ENCODE peak calls at places on chromosomes 11 and 22, in six cellular contexts. U is GM12892, H is H1, I is K562, J is SK-N-SH, C is HepG2. V is an unnamed sample.

GRCh38 chr11:134658481-134659080 is 246.5 kb upstream of the B3GAT1 start:
- DNase-seq in U (no peak), H (no peak), I (no peak), J (no peak), C (no peak), V (no peak)

GRCh38 chr22:29011868-29012428 is 49.7 kb downstream of the C22orf31 start:
- DNase-seq in U (no peak), H (no peak), I (no peak), J (no peak), C (no peak), V (no peak)

GRCh38 chr22:30841264-30841663 is 127.3 kb downstream of the MORC2 start:
- DNase-seq in U (no peak), H (no peak), I (no peak), J (no peak), C (no peak), V (no peak)

GRCh38 chr11:107928046-107928766 is at the start of gene RAB39A:
- DNase-seq in U (peak), H (peak), I (peak), J (peak), C (peak), V (peak)

GRCh38 chr11:62054484-62055121 is 69.2 kb upstream of the INCENP start:
- DNase-seq in U (no peak), H (no peak), I (peak), J (no peak), C (peak), V (no peak)

GRCh38 chr11:64971421-64972233 is at the start of gene MAJIN:
- DNase-seq in U (no peak), H (peak), I (peak), J (no peak), C (no peak), V (peak)

GRCh38 chr11:118870396-118871343 is 13.0 kb upstream of the CXCR5 start:
- DNase-seq in U (no peak), H (no peak), I (no peak), J (peak), C (peak), V (no peak)

GRCh38 chr11:108906329-108906728 is 241.5 kb downstream of the DDX10 start:
- DNase-seq in U (no peak), H (no peak), I (no peak), J (peak), C (peak), V (no peak)

GRCh38 chr11:45093761-45094455 is 52.5 kb upstream of the PRDM11 start:
- DNase-seq in U (no peak), H (no peak), I (no peak), J (no peak), C (no peak), V (no peak)

GRCh38 chr11:95684170-95684569 is 105.4 kb downstream of the FAM76B start:
- DNase-seq in U (no peak), H (no peak), I (no peak), J (no peak), C (no peak), V (no peak)

GRCh38 chr22:31155425-31155824 is 4.6 kb upstream of the RNF185 start:
- DNase-seq in U (no peak), H (no peak), I (no peak), J (no peak), C (no peak), V (no peak)

GRCh38 chr11:12390687-12391110 is 13.3 kb downstream of the PARVA start:
- DNase-seq in U (no peak), H (no peak), I (no peak), J (no peak), C (no peak), V (no peak)

GRCh38 chr11:119509969-119510401 is 87.0 kb upstream of the THY1 start:
- DNase-seq in U (peak), H (no peak), I (no peak), J (no peak), C (no peak), V (peak)

GRCh38 chr11:126328444-126328843 is 24.6 kb downstream of the DCPS start:
- DNase-seq in U (no peak), H (no peak), I (no peak), J (no peak), C (no peak), V (no peak)

GRCh38 chr11:62804310-62805043 is 763 bp downstream of the NXF1 start:
- DNase-seq in U (no peak), H (no peak), I (no peak), J (no peak), C (no peak), V (no peak)

GRCh38 chr22:48500481-48501230 is 1327.0 kb downstream of the BRD1 start:
- DNase-seq in U (no peak), H (no peak), I (no peak), J (no peak), C (no peak), V (no peak)

GRCh38 chr11:103729653-103730052 is 306.8 kb upstream of the DDI1 start:
- DNase-seq in U (no peak), H (no peak), I (no peak), J (no peak), C (no peak), V (no peak)

GRCh38 chr22:41830174-41830573 is 2.7 kb upstream of the SREBF2 start:
- DNase-seq in U (no peak), H (no peak), I (no peak), J (no peak), C (no peak), V (no peak)

GRCh38 chr22:41832553-41833368 is at the start of gene SREBF2:
- DNase-seq in U (peak), H (peak), I (peak), J (peak), C (peak), V (peak)

GRCh38 chr22:41831828-41832552 is 915 bp upstream of the SREBF2 start:
- DNase-seq in U (no peak), H (no peak), I (no peak), J (no peak), C (no peak), V (no peak)

GRCh38 chr22:41833369-41834004 is 582 bp downstream of the SREBF2 start:
- DNase-seq in U (peak), H (no peak), I (peak), J (peak), C (no peak), V (peak)

GRCh38 chr22:41831383-41831782 is 1.5 kb upstream of the SREBF2 start:
- DNase-seq in U (no peak), H (no peak), I (no peak), J (no peak), C (no peak), V (no peak)
- TF ChIP-seq TAF1 in U (no peak), H (no peak), I (no peak), J (no peak), C (no peak), V (no peak)

GRCh38 chr11:97683733-97684132 is 1293.9 kb downstream of the JRKL start:
- DNase-seq in U (no peak), H (peak), I (peak), J (no peak), C (peak), V (no peak)
- TF ChIP-seq TAF1 in U (no peak), H (no peak), I (no peak), J (no peak), C (no peak), V (no peak)

DNA sequence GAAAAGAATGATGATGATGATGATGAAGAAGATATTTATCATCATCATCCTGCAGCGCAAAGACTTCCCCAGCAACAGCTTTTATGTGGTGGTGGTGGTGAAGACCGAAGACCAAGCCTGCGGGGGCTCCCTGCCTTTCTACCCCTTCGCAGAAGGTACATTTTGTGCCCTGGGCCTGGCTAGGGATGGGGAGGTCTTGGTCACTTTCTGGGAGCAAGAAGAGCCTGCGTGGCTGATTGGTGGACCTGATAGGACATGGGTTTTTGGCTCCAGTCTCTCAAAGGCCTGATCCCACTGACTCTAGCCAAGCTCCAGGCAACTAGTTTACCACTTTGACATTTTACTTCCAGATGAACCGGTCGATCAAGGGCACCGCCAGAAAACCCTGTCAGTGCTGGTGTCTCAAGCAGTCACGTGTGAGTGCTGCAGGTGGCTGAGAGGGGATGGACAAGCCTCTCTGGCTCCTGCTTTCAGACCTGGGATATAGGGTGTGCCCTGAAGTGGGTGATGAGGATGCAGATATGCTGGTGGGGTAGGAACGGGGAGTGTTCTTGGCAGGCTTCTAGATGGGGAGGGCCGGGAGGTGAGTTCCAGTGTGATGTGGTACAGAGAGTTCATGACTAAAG is 5.3 kb downstream of the SIDT2 start:
- DNase-seq in U (no peak), H (no peak), I (no peak), J (no peak), C (no peak), V (no peak)
- TF ChIP-seq TAF1 in U (no peak), H (no peak), I (no peak), J (no peak), C (no peak), V (no peak)

DNA sequence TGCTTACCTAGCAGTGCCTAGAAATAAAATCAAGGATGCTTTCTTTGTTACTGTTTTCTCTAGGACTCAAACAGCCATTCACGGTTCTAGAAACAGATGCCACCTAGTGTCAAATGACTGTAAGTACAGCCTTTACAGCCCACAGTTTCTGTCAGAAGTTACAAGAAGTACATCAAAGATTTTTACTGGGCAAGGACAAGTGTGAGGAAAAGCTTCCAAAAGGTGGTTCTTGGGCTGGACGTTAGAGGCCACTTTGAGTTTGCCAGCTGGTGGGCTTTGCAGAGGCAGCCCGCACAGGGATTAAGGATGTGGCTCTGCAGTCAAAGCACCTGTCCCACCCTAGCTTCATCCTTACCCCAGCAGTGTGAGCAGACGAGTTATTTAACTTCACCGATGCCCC is 6.9 kb downstream of the KMT5B start:
- DNase-seq in U (no peak), H (no peak), I (peak), J (peak), C (peak), V (no peak)
- TF ChIP-seq TAF1 in U (no peak), H (no peak), I (no peak), J (no peak), C (no peak), V (no peak)

GRCh38 chr11:115580416-115580815 is 76.2 kb upstream of the CADM1 start:
- DNase-seq in U (no peak), H (no peak), I (no peak), J (no peak), C (no peak), V (no peak)
- TF ChIP-seq TAF1 in U (no peak), H (no peak), I (no peak), J (no peak), C (no peak), V (no peak)

GRCh38 chr22:38104084-38104483 is 6.4 kb downstream of the BAIAP2L2 start:
- DNase-seq in U (no peak), H (no peak), I (peak), J (no peak), C (no peak), V (no peak)
- TF ChIP-seq TAF1 in U (no peak), H (no peak), I (no peak), J (no peak), C (no peak), V (no peak)

GRCh38 chr11:63905179-63905578 is 11.8 kb downstream of the RCOR2 start:
- DNase-seq in U (no peak), H (no peak), I (no peak), J (no peak), C (no peak), V (no peak)

GRCh38 chr11:63907808-63908530 is 9.0 kb downstream of the RCOR2 start:
- DNase-seq in U (no peak), H (no peak), I (peak), J (no peak), C (no peak), V (no peak)

GRCh38 chr11:63907063-63907462 is 9.9 kb downstream of the RCOR2 start:
- DNase-seq in U (no peak), H (no peak), I (peak), J (peak), C (no peak), V (no peak)

GRCh38 chr11:63906087-63906486 is 10.9 kb downstream of the RCOR2 start:
- DNase-seq in U (no peak), H (no peak), I (no peak), J (no peak), C (no peak), V (no peak)

DNA sequence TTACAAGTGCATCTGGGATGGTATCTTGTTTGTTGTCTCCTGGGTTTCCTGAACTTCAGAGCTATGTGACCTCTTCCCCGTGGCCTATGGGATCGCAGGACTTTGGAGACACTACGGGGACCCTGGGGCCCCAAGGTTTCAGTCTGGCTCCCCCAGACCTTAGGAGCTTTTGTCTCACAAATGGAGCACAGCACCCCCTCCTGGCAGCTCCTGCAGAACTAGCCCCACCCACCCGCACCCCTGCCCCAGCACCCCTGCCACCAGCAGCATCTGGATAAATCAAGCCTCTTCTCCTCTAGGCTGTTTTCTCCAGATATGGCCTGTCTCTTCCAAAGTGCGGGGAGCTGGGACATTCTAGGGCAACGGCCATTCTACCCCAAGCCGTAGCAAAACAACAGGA is 10.4 kb downstream of the RCOR2 start:
- DNase-seq in U (no peak), H (no peak), I (peak), J (peak), C (no peak), V (no peak)
- TF ChIP-seq TAF1 in U (no peak), H (no peak), I (no peak), J (no peak), C (no peak), V (no peak)

GRCh38 chr11:111913997-111914396 is 1.5 kb downstream of the HSPB2 start:
- DNase-seq in U (no peak), H (no peak), I (no peak), J (no peak), C (peak), V (no peak)
- TF ChIP-seq TAF1 in U (no peak), H (no peak), I (no peak), J (no peak), C (no peak), V (no peak)

GRCh38 chr22:25013634-25014033 is 61.1 kb downstream of the KIAA1671 start:
- DNase-seq in U (no peak), H (no peak), I (no peak), J (no peak), C (no peak), V (no peak)
- TF ChIP-seq TAF1 in U (no peak), H (no peak), I (no peak), J (no peak), C (no peak), V (no peak)